ENCODE peak calls at places on chromosomes 3 and 15, in nine cellular contexts. W, Z, Q, J, K, D, U, M and N are unnamed samples.

GRCh38 chr3:162213196-162213595 is 716.6 kb downstream of the OTOL1 start:
- DNase-seq in W (no peak), Z (no peak), Q (no peak), J (no peak), K (no peak), D (no peak), U (no peak), M (no peak), N (no peak)

GRCh38 chr15:59039225-59039624 is 51.8 kb downstream of the RNF111 start:
- DNase-seq in W (no peak), Z (no peak), Q (no peak), J (no peak), K (no peak), D (no peak), U (peak; percentile 15), M (no peak), N (no peak)

GRCh38 chr3:116299646-116300081 is 145.6 kb downstream of the LSAMP start:
- DNase-seq in W (no peak), Z (no peak), Q (no peak), J (no peak), K (no peak), D (no peak), U (peak; percentile 7), M (no peak), N (no peak)

GRCh38 chr15:56327721-56328502 is 37.3 kb upstream of the TEX9 start:
- DNase-seq in W (no peak), Z (no peak), Q (peak; percentile 16), J (no peak), K (no peak), D (no peak), U (no peak), M (no peak), N (no peak)

GRCh38 chr3:119559441-119559963 is at the start of gene CD80:
- DNase-seq in W (peak; percentile 71), Z (no peak), Q (peak; percentile 64), J (no peak), K (peak; percentile 64), D (peak; percentile 51), U (peak; percentile 78), M (peak; percentile 65), N (peak; percentile 77)

GRCh38 chr15:59251001-59251845 is 44.6 kb downstream of the LDHAL6B start:
- DNase-seq in W (no peak), Z (no peak), Q (no peak), J (no peak), K (no peak), D (no peak), U (peak; percentile 67), M (no peak), N (no peak)

GRCh38 chr3:191328963-191329653 is at the start of gene CCDC50:
- DNase-seq in W (peak; percentile 94), Z (no peak), Q (peak; percentile 77), J (peak; percentile 64), K (peak; percentile 83), D (peak; percentile 85), U (peak; percentile 86), M (no peak), N (peak; percentile 51)

GRCh38 chr3:44648564-44649229 is at the start of gene ZNF35:
- DNase-seq in W (peak; percentile 90), Z (peak; percentile 75), Q (peak; percentile 90), J (peak; percentile 50), K (peak; percentile 92), D (peak; percentile 91), U (peak; percentile 77), M (peak; percentile 87), N (peak; percentile 60)

GRCh38 chr15:83289160-83289559 is 4.7 kb upstream of the BNC1 start:
- DNase-seq in W (no peak), Z (no peak), Q (peak; percentile 93), J (no peak), K (no peak), D (no peak), U (no peak), M (no peak), N (no peak)

GRCh38 chr3:135975053-135975452 is 9.5 kb downstream of the PPP2R3A start:
- DNase-seq in W (no peak), Z (no peak), Q (no peak), J (no peak), K (no peak), D (peak; percentile 21), U (no peak), M (no peak), N (no peak)

GRCh38 chr3:13325092-13325491 is 95.0 kb downstream of the NUP210 start:
- DNase-seq in W (no peak), Z (no peak), Q (no peak), J (no peak), K (no peak), D (no peak), U (no peak), M (no peak), N (no peak)

GRCh38 chr3:163490119-163490518 is 1588.2 kb downstream of the SI start:
- DNase-seq in W (no peak), Z (no peak), Q (peak; percentile 6), J (no peak), K (peak; percentile 42), D (peak; percentile 45), U (no peak), M (peak; percentile 48), N (no peak)

GRCh38 chr3:33067484-33067883 is 29.5 kb downstream of the GLB1 start:
- DNase-seq in W (no peak), Z (no peak), Q (peak; percentile 5), J (no peak), K (peak; percentile 8), D (no peak), U (no peak), M (peak; percentile 12), N (no peak)

GRCh38 chr3:196198771-196199753 is 12.1 kb downstream of the ZDHHC19 start:
- DNase-seq in W (no peak), Z (no peak), Q (no peak), J (no peak), K (no peak), D (no peak), U (no peak), M (no peak), N (no peak)

GRCh38 chr15:94470492-94470891 is 239.1 kb downstream of the MCTP2 start:
- DNase-seq in W (no peak), Z (no peak), Q (no peak), J (no peak), K (no peak), D (no peak), U (no peak), M (no peak), N (no peak)

GRCh38 chr15:92811514-92811913 is 88.6 kb upstream of the CHD2 start:
- DNase-seq in W (no peak), Z (no peak), Q (no peak), J (no peak), K (no peak), D (no peak), U (no peak), M (no peak), N (no peak)

GRCh38 chr15:75758071-75758872 is 45.6 kb upstream of the CSPG4 start:
- DNase-seq in W (peak; percentile 93), Z (peak; percentile 55), Q (peak; percentile 81), J (peak; percentile 73), K (peak; percentile 89), D (peak; percentile 92), U (peak; percentile 84), M (peak; percentile 78), N (peak; percentile 74)
- TF ChIP-seq CTCF in W (peak; percentile 33), Z (peak; percentile 41), Q (peak; percentile 37), J (no peak), K (peak; percentile 50), D (peak; percentile 37), U (peak; percentile 65), M (no peak), N (peak; percentile 40)

GRCh38 chr15:77034620-77035467 is 36.1 kb downstream of the TSPAN3 start:
- DNase-seq in W (peak; percentile 74), Z (no peak), Q (peak; percentile 16), J (peak; percentile 21), K (peak; percentile 26), D (no peak), U (no peak), M (no peak), N (no peak)
- TF ChIP-seq CTCF in W (peak; percentile 64), Z (peak; percentile 57), Q (peak; percentile 64), J (peak; percentile 39), K (peak; percentile 83), D (peak; percentile 73), U (peak; percentile 85), M (peak; percentile 42), N (peak; percentile 51)

DNA sequence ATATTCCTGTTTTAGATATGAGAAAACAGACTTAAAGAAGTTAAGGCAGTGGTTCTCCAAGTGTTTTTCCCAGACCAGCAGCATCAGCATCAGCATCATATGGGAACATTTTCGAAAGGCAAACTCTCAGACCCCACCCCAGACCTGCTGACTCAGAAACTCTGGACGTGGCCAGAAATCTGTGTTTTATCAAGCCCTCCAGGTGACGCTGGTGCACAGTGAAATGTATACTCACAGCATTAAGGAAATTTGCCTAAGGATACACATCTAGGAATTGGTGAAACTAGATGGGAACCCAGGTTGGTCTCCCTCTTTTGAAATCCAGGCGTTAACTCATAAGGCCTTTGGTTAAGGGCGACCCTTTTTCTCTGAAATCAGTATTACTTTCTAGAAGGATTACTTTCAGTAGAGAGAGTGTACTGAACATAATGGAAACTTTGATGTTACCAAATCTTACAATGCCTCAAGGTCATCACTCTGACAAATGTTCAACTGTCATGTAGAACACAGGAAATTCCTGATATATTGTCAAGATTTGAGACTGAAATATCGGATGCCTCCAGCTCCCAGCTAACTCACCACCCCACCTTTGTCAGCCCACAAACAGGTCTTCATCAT is 910.2 kb downstream of the ROBO1 start:
- DNase-seq in W (no peak), Z (no peak), Q (no peak), J (no peak), K (peak; percentile 50), D (no peak), U (no peak), M (no peak), N (no peak)
- TF ChIP-seq CTCF in W (no peak), Z (no peak), Q (no peak), J (no peak), K (no peak), D (peak; percentile 37), U (peak; percentile 43), M (no peak), N (no peak)

GRCh38 chr3:38163117-38163870 is 2.0 kb upstream of the OXSR1 start:
- DNase-seq in W (no peak), Z (no peak), Q (no peak), J (no peak), K (no peak), D (no peak), U (no peak), M (no peak), N (no peak)
- TF ChIP-seq CTCF in W (no peak), Z (no peak), Q (no peak), J (no peak), K (peak; percentile 7), D (no peak), U (peak; percentile 6), M (no peak), N (no peak)